ENCODE peak calls at places on chromosome 18, in five cellular contexts. G is right lobe of liver, U is astrocyte of the cerebellum, I is mesothelial cell of epicardium, T is body of pancreas. Q is an unnamed sample.

GRCh38 chr18:39057423-39058057 is 1491.9 kb upstream of the CELF4 start:
- DNase-seq in G (no peak), U (peak; percentile 29), I (no peak), T (no peak), Q (no peak)

GRCh38 chr18:66951750-66952149 is 347.9 kb upstream of the CDH19 start:
- DNase-seq in G (no peak), U (no peak), I (no peak), T (no peak), Q (no peak)

GRCh38 chr18:74050807-74051206 is 96.8 kb downstream of the FBXO15 start:
- DNase-seq in G (no peak), U (no peak), I (no peak), T (no peak), Q (no peak)

GRCh38 chr18:62759704-62760402 is 44.5 kb downstream of the PHLPP1 start:
- DNase-seq in G (no peak), U (no peak), I (no peak), T (no peak), Q (no peak)

GRCh38 chr18:3703732-3704176 is 253.8 kb downstream of the TGIF1 start:
- DNase-seq in G (peak; percentile 62), U (peak; percentile 51), I (peak; percentile 78), T (peak; percentile 62), Q (peak; percentile 62)

GRCh38 chr18:2590303-2590702 is 18.9 kb downstream of the NDC80 start:
- DNase-seq in G (no peak), U (no peak), I (no peak), T (no peak), Q (no peak)

GRCh38 chr18:23856466-23857175 is 157.9 kb upstream of the TTC39C start:
- DNase-seq in G (no peak), U (no peak), I (no peak), T (no peak), Q (no peak)

GRCh38 chr18:57009836-57010235 is 137.1 kb upstream of the BOD1L2 start:
- DNase-seq in G (no peak), U (no peak), I (no peak), T (no peak), Q (no peak)

GRCh38 chr18:68714707-68715496 is at the start of gene TMX3:
- DNase-seq in G (peak; percentile 93), U (peak; percentile 82), I (peak; percentile 91), T (peak; percentile 90), Q (peak; percentile 93)
- TF ChIP-seq CTCF in G (no peak), U (no peak), I (no peak), T (peak; percentile 5), Q (no peak)

GRCh38 chr18:40159141-40160017 is 1795.7 kb upstream of the PIK3C3 start:
- DNase-seq in G (no peak), U (peak; percentile 48), I (no peak), T (no peak), Q (peak; percentile 5)
- TF ChIP-seq CTCF in G (no peak), U (peak; percentile 73), I (peak; percentile 20), T (peak; percentile 36), Q (peak; percentile 44)

DNA sequence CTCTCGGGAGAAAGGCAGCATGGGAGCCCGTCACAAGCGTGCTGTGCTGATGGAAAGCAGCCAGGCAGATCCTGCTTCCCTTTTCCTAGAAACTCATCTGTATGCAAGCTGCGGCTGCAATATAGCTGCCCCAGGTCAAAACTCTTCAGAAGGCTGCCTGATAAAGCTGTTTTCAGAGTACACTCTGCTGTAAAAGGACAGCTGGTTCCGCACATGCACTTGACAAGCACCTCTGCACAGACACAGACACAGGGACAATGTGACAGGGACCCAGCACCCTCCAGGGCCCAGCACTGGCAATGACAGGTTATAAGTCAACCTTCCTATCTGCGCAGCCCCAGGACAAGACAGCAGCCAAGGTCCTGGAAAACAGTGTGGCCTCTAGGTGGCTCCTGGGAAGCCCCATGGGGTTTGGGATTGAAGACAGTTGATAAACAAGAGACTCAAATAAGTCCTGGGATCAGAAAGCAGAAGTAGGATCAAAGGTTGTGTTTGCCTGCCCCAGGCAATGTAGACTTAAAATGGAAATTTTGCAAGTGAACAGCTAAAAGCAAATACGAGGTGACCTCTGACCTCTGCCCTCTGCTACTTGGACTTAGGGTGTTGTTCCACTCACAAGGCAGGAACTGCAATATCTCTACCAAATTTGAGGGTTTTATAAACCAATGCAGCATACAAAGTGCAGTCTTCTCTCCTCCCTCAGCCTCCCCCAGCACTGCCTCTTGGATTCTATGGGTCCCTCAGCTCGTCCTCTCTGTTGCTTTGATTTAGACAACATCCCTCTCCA is 16.9 kb downstream of the SLC66A2 start:
- DNase-seq in G (peak; percentile 92), U (no peak), I (no peak), T (peak; percentile 32), Q (no peak)
- TF ChIP-seq CTCF in G (peak; percentile 45), U (no peak), I (no peak), T (no peak), Q (no peak)

DNA sequence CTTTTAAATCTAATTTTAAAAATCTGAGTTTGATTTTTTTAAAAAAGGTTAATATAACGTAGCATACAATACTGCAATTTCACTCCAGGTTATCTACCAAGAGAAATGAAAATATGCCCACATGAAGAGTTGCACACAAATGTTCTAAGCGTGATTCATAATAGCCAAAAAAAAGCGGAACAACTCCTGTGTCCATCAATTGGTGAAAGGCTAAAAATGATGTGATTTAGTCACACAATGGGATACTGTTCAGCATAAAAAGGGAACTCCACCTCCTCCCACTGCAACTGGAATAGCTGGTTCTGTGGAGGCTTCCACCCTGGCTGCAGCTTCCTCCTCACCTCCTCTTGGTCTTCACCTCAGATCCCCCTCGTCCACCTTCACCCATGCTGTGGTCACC is 132.8 kb downstream of the PIK3C3 start:
- DNase-seq in G (no peak), U (no peak), I (no peak), T (no peak), Q (no peak)
- TF ChIP-seq CTCF in G (no peak), U (no peak), I (no peak), T (no peak), Q (no peak)

DNA sequence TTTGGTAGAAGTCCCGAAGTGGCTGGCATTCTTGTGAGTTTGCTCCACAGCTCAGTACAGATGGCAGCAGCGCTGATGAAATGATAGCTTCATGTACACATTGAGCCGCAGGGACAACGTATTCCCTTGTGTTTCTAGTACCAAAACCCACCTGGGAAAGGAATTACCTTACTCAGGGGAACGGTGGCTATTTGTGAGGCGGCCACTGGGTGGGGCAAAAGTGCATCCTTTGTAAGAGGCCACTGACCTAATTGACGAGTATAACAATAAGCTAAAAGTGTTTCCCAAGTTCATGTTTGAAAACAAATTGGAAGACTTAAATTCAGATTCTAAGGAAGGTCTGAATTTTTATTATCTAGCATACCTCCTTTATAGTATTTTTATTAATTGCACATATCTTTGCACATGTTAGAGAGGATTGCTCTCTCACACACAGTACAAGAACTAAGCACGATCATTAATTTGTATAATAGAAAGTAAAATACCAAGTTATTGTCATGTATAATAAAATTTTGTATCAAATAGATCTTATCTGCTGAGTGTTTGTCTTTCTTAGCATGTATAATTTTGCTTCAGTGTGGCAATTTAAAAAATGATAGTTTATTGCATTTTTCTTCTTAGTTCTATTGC is 25.3 kb upstream of the CDH7 start:
- DNase-seq in G (no peak), U (peak; percentile 5), I (peak; percentile 53), T (peak; percentile 28), Q (peak; percentile 53)
- TF ChIP-seq CTCF in G (no peak), U (peak; percentile 59), I (peak; percentile 48), T (peak; percentile 31), Q (peak; percentile 58)

GRCh38 chr18:260547-260946 is 7.3 kb downstream of the THOC1 start:
- DNase-seq in G (no peak), U (no peak), I (no peak), T (no peak), Q (no peak)

GRCh38 chr18:267380-267687 is 513 bp downstream of the THOC1 start:
- DNase-seq in G (no peak), U (no peak), I (no peak), T (no peak), Q (no peak)

GRCh38 chr18:261398-262073 is 6.3 kb downstream of the THOC1 start:
- DNase-seq in G (no peak), U (no peak), I (no peak), T (no peak), Q (no peak)
- TF ChIP-seq CTCF in G (no peak), U (no peak), I (no peak), T (no peak), Q (no peak)

GRCh38 chr18:43590182-43590903 is 313.1 kb upstream of the SYT4 start:
- DNase-seq in G (no peak), U (no peak), I (no peak), T (no peak), Q (no peak)

GRCh38 chr18:43592268-43592667 is 315.0 kb upstream of the SYT4 start:
- DNase-seq in G (no peak), U (no peak), I (no peak), T (no peak), Q (no peak)

GRCh38 chr18:43601432-43601831 is 324.1 kb upstream of the SYT4 start:
- DNase-seq in G (no peak), U (no peak), I (no peak), T (no peak), Q (no peak)

DNA sequence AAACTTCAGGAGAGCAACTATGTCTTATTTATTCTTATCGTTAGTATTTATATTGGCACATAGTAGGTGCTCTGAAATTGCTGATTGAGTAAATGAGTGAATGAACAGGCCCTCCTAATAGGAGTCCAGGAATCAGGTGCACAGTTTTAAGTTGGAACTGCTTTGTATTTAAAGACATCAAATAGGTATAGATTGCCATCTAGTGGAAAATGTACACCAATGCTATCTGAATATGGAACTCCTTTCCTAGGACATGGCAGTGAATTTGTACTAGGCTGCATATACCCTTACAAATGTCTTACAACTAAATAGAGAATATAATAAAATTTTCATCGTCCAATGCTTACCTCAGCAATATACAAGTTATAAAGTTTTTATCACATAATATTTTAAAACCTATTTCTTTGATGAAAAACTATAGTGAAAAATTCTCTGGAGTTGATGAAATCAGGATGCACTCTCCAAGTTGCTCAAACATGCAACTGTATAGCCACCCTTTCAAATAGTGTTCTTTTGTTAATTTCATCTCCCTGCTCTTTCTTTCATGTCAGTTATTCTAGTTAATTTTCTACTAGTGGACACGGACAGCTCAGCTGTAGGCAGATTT is 318.9 kb upstream of the SYT4 start:
- DNase-seq in G (no peak), U (peak; percentile 12), I (no peak), T (no peak), Q (no peak)
- TF ChIP-seq CTCF in G (peak; percentile 42), U (peak; percentile 57), I (peak; percentile 41), T (peak; percentile 40), Q (peak; percentile 40)

Q was measured in endothelial cell.